ENCODE peak calls at places on chromosomes 12 and 14, in five cellular contexts. R is astrocyte of the cerebellum; N is Peyer's patch; G is stimulated activated CD8-positive, alpha-beta memory T cell treated with anti-CD3 and anti-CD28 coated beads, Interleukin-7, amount 100 ng/mL, for 24 hours; L is HT-29. I is an unnamed sample.

GRCh38 chr12:120416490-120417216 is 21.3 kb upstream of the COX6A1 start:
- DNase-seq in R (no peak), N (no peak), G (no peak), L (no peak), I (no peak)

GRCh38 chr12:104218935-104219334 is 3.4 kb downstream of the TXNRD1 start:
- DNase-seq in R (no peak), N (no peak), G (no peak), L (no peak), I (no peak)

GRCh38 chr14:99425272-99425681 is 55.4 kb downstream of the SETD3 start:
- DNase-seq in R (no peak), N (no peak), G (no peak), L (no peak), I (no peak)

GRCh38 chr14:35533357-35534129 is 421 bp upstream of the INSM2 start:
- DNase-seq in R (peak), N (peak), G (peak), L (peak), I (peak)

GRCh38 chr14:68775614-68776126 is 17.2 kb downstream of the ZFP36L1 start:
- DNase-seq in R (no peak), N (no peak), G (no peak), L (no peak), I (no peak)

GRCh38 chr14:69643430-69644200 is 32.2 kb downstream of the SUSD6 start:
- DNase-seq in R (peak), N (peak), G (peak), L (peak), I (no peak)

GRCh38 chr14:60102389-60102788 is 10.7 kb downstream of the PCNX4 start:
- DNase-seq in R (peak), N (no peak), G (no peak), L (no peak), I (no peak)

GRCh38 chr14:79587194-79587593 is 624.1 kb downstream of the DIO2 start:
- DNase-seq in R (peak), N (no peak), G (no peak), L (no peak), I (no peak)

GRCh38 chr12:62717636-62718035 is 217.3 kb downstream of the PPM1H start:
- DNase-seq in R (no peak), N (no peak), G (no peak), L (no peak), I (no peak)

GRCh38 chr14:94575730-94576585 is 5.3 kb upstream of the SERPINA5 start:
- DNase-seq in R (peak), N (no peak), G (no peak), L (no peak), I (no peak)

GRCh38 chr14:39912192-39913100 is 480.2 kb upstream of the FBXO33 start:
- DNase-seq in R (no peak), N (no peak), G (no peak), L (no peak), I (no peak)

GRCh38 chr14:105888784-105889665 is 362.6 kb downstream of the TMEM121 start:
- DNase-seq in R (no peak), N (peak), G (no peak), L (no peak), I (no peak)

GRCh38 chr12:107277850-107278249 is 184.5 kb upstream of the CRY1 start:
- DNase-seq in R (peak), N (no peak), G (no peak), L (no peak), I (no peak)

GRCh38 chr12:80187660-80188090 is 88.3 kb downstream of the OTOGL start:
- DNase-seq in R (peak), N (no peak), G (no peak), L (no peak), I (no peak)

GRCh38 chr14:91694643-91695042 is 37.2 kb downstream of the CATSPERB start:
- DNase-seq in R (no peak), N (no peak), G (no peak), L (no peak), I (no peak)

GRCh38 chr12:71685312-71685906 is 473 bp upstream of the TMEM19 start:
- DNase-seq in R (no peak), N (no peak), G (no peak), L (no peak), I (no peak)

GRCh38 chr12:57320639-57321038 is 69.7 kb upstream of the STAC3 start:
- DNase-seq in R (no peak), N (no peak), G (no peak), L (no peak), I (no peak)

GRCh38 chr14:55028066-55028465 is 1.0 kb downstream of the SOCS4 start:
- DNase-seq in R (no peak), N (no peak), G (no peak), L (no peak), I (no peak)

GRCh38 chr14:64465856-64466554 is 706 bp downstream of the AKAP5 start:
- DNase-seq in R (peak), N (no peak), G (no peak), L (peak), I (no peak)

GRCh38 chr12:8779862-8780261 is 42.6 kb upstream of the A2ML1 start:
- DNase-seq in R (no peak), N (no peak), G (no peak), L (peak), I (no peak)

GRCh38 chr12:46959484-46959883 is 119.9 kb upstream of the PCED1B start:
- DNase-seq in R (no peak), N (no peak), G (no peak), L (no peak), I (no peak)

GRCh38 chr12:2337031-2338010 is 284.5 kb downstream of the CACNA1C start:
- DNase-seq in R (no peak), N (no peak), G (no peak), L (no peak), I (no peak)

GRCh38 chr12:6074979-6075585 is 49.4 kb downstream of the VWF start:
- DNase-seq in R (no peak), N (no peak), G (no peak), L (no peak), I (no peak)

GRCh38 chr12:21607701-21608100 is 3.1 kb upstream of the GYS2 start:
- DNase-seq in R (peak), N (no peak), G (no peak), L (peak), I (no peak)

GRCh38 chr12:87216436-87216835 is 812.8 kb downstream of the C12orf50 start:
- DNase-seq in R (no peak), N (no peak), G (no peak), L (no peak), I (no peak)

GRCh38 chr14:58014778-58015177 is 137.2 kb downstream of the ARMH4 start:
- DNase-seq in R (no peak), N (no peak), G (no peak), L (no peak), I (no peak)

GRCh38 chr12:57554453-57554852 is 4.6 kb downstream of the KIF5A start:
- DNase-seq in R (no peak), N (no peak), G (no peak), L (no peak), I (no peak)

GRCh38 chr12:6280053-6280469 is 30.4 kb upstream of the PLEKHG6 start:
- DNase-seq in R (peak), N (no peak), G (no peak), L (peak), I (no peak)

GRCh38 chr12:105418232-105418631 is 87.7 kb downstream of the C12orf75 start:
- DNase-seq in R (peak), N (no peak), G (no peak), L (no peak), I (no peak)

GRCh38 chr12:12803186-12803585 is 10.0 kb upstream of the DDX47 start:
- DNase-seq in R (peak), N (peak), G (no peak), L (peak), I (no peak)

GRCh38 chr14:99213603-99214002 is 58.4 kb downstream of the BCL11B start:
- DNase-seq in R (no peak), N (no peak), G (no peak), L (no peak), I (no peak)

GRCh38 chr14:65813760-65814387 is 401.3 kb downstream of the FUT8 start:
- DNase-seq in R (no peak), N (no peak), G (no peak), L (no peak), I (no peak)

GRCh38 chr14:67228325-67228984 is 12.8 kb upstream of the PALS1 start:
- DNase-seq in R (no peak), N (no peak), G (no peak), L (no peak), I (no peak)

GRCh38 chr12:10363922-10364838 is 25.7 kb downstream of the KLRK1 start:
- DNase-seq in R (no peak), N (peak), G (no peak), L (peak), I (no peak)

GRCh38 chr14:105503918-105504692 is 13.1 kb downstream of the TEDC1 start:
- DNase-seq in R (no peak), N (no peak), G (no peak), L (no peak), I (no peak)

I was measured in H1.